ENCODE peak calls at places on chromosome 11, in five cellular contexts. Y is H1, I is K562, L is GM12878, S is HepG2. E is an unnamed sample.
A peak's percentile ranks its signal among the peaks of the same experiment; 100 is the strongest.

GRCh38 chr11:7977251-7977917 is 9.8 kb upstream of the EIF3F start:
- DNase-seq in S (no peak), I (peak; percentile 2), Y (no peak), L (no peak), E (no peak)

GRCh38 chr11:11569936-11570491 is 51.8 kb downstream of the GALNT18 start:
- DNase-seq in Y (no peak), L (no peak), S (no peak), I (no peak), E (no peak)

GRCh38 chr11:923691-924405 is 1.8 kb upstream of the AP2A2 start:
- DNase-seq in Y (no peak), L (no peak), S (no peak), I (no peak), E (no peak)

GRCh38 chr11:79196950-79197349 is 243.9 kb downstream of the TENM4 start:
- DNase-seq in Y (no peak), S (no peak), I (no peak), L (no peak), E (no peak)

GRCh38 chr11:12009617-12010321 is 1.3 kb upstream of the DKK3 start:
- DNase-seq in S (no peak), Y (no peak), I (no peak), L (no peak), E (no peak)

GRCh38 chr11:11724994-11725393 is 103.2 kb upstream of the GALNT18 start:
- DNase-seq in Y (no peak), S (no peak), L (no peak), I (no peak), E (no peak)

GRCh38 chr11:64007629-64008282 is 21.5 kb downstream of the OTUB1 start:
- DNase-seq in S (peak; percentile 89), L (no peak), Y (peak; percentile 73), I (peak; percentile 95), E (peak; percentile 54)

GRCh38 chr11:123173040-123173855 is 21.8 kb downstream of the CLMP start:
- DNase-seq in S (no peak), L (no peak), Y (no peak), I (no peak), E (no peak)

GRCh38 chr11:69947772-69948255 is 128.6 kb upstream of the FGF3 start:
- DNase-seq in I (no peak), S (no peak), L (no peak), Y (no peak), E (peak; percentile 51)

GRCh38 chr11:74818283-74818946 is 69.8 kb downstream of the RNF169 start:
- DNase-seq in I (no peak), Y (no peak), L (no peak), S (no peak), E (no peak)

GRCh38 chr11:103380031-103380430 is 270.8 kb downstream of the DYNC2H1 start:
- DNase-seq in Y (no peak), L (no peak), S (no peak), I (no peak), E (no peak)

GRCh38 chr11:45079075-45079444 is 67.4 kb upstream of the PRDM11 start:
- DNase-seq in I (no peak), L (no peak), Y (no peak), S (no peak), E (no peak)
- TF ChIP-seq RAD21 in I (no peak), L (no peak), Y (no peak), S (no peak), E (no peak)

GRCh38 chr11:32435152-32435480 is 223 bp downstream of the WT1 start:
- DNase-seq in L (no peak), I (no peak), S (no peak), Y (peak; percentile 62), E (no peak)

GRCh38 chr11:32434116-32434386 is 1.3 kb downstream of the WT1 start:
- DNase-seq in Y (no peak), I (no peak), L (no peak), S (no peak), E (no peak)

GRCh38 chr11:32434387-32435151 is 770 bp downstream of the WT1 start:
- DNase-seq in Y (peak; percentile 86), S (peak; percentile 5), I (peak; percentile 73), L (no peak), E (no peak)

GRCh38 chr11:32432565-32433248 is 2.6 kb downstream of the WT1 start:
- DNase-seq in S (no peak), I (peak; percentile 34), Y (no peak), L (no peak), E (no peak)

GRCh38 chr11:32433249-32434115 is 1.9 kb downstream of the WT1 start:
- DNase-seq in Y (peak; percentile 50), S (no peak), L (no peak), I (no peak), E (no peak)
- TF ChIP-seq EZH2 in Y (peak; percentile 55), S (no peak), L (no peak), I (no peak), E (no peak)

DNA sequence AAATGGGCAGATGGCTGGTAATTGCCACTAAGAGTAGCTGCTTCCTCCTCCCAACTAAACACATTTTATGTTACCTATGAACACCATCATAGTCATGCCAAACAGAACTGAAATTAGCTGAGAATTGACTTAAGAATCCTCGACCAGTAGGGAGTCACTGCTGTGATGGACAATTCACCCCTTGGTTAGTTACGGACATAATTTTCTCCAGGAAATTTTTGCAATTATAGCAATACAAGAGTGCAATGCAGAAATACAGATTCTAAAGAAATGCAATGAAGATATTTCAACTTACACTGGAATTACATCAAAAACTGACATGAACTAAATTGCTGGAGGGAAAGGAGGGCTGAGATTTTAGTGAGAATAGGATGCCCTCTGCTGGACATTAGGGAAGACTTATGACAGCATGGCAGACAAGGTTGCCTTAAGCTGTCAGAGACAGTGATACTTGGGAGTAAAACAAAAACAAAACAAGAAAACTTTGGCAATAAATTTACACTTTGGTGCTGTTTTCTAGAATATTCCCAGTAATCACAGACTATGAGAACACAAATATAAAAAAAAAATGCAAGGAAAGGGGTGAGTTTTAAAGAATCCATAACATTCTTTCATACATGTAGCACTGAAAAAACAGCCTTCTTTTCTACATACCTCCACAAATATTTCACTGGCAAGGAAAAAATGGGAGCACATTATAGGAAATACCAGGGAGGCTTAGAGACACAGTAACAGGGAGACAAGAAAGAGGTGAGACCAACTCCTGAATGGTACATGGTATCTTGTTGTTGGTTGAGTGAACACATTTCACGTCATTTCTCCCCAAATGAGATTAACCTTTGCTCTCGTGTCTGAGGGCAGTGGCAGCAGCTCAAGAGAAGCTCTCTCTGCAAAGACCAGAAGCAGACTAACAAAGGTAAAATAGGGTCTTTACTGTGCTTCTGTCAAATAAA is 11.2 kb upstream of the PPP2R1B start:
- DNase-seq in S (peak; percentile 82), I (peak; percentile 59), L (peak; percentile 52), Y (no peak), E (peak; percentile 53)
- TF ChIP-seq RAD21 in S (peak; percentile 69), I (peak; percentile 95), L (peak; percentile 88), Y (peak; percentile 91), E (peak; percentile 95)

DNA sequence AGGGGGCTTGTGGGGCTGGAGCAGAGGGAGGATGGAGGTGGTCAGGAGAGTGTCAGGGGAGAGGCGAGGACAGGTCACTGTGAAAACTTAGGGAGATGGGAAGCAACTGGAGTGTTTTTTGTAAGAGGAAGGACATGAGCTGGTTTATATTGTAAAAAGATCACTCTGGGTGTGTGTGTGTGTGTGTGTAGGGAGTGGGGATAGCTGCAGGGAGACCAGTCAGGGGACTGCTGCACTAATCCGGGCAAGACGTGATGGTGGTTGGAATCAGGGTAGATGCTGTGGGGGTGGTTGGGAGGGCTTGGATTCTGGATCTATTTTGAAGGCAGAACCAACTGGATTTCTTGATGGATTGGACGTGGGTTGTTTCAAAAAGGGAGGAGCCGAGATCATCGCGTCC is 11.3 kb upstream of the SYT7 start:
- DNase-seq in I (no peak), S (no peak), L (no peak), Y (no peak), E (no peak)
- TF ChIP-seq EZH2 in I (no peak), S (no peak), L (no peak), Y (no peak), E (no peak)

GRCh38 chr11:102144357-102145342 is 34.4 kb downstream of the YAP1 start:
- DNase-seq in S (peak; percentile 60), I (no peak), L (no peak), Y (no peak), E (no peak)
- TF ChIP-seq RAD21 in S (no peak), I (no peak), L (no peak), Y (no peak), E (no peak)

DNA sequence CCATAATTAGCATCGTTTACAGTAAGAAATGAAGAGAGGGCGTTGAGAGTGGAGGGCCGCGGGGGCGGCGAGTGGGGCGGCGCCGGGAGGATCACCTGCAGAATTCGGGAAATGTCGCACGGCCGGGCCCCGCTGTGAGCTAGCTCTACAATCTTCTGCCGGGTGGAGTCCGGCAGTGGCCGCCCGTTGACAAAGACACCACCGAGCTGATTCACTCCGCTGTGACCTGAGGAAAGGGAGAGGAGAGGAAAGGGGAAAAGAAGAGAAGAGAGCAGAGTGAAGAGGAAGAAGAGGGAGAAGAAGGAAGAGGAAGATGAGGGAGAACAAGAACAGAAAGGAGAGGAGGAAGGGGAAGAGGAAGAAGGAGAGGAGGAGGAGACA is 8.5 kb downstream of the PAX6 start:
- DNase-seq in Y (peak; percentile 63), L (no peak), I (no peak), S (no peak), E (no peak)
- TF ChIP-seq EZH2 in Y (no peak), L (no peak), I (no peak), S (no peak), E (no peak)

DNA sequence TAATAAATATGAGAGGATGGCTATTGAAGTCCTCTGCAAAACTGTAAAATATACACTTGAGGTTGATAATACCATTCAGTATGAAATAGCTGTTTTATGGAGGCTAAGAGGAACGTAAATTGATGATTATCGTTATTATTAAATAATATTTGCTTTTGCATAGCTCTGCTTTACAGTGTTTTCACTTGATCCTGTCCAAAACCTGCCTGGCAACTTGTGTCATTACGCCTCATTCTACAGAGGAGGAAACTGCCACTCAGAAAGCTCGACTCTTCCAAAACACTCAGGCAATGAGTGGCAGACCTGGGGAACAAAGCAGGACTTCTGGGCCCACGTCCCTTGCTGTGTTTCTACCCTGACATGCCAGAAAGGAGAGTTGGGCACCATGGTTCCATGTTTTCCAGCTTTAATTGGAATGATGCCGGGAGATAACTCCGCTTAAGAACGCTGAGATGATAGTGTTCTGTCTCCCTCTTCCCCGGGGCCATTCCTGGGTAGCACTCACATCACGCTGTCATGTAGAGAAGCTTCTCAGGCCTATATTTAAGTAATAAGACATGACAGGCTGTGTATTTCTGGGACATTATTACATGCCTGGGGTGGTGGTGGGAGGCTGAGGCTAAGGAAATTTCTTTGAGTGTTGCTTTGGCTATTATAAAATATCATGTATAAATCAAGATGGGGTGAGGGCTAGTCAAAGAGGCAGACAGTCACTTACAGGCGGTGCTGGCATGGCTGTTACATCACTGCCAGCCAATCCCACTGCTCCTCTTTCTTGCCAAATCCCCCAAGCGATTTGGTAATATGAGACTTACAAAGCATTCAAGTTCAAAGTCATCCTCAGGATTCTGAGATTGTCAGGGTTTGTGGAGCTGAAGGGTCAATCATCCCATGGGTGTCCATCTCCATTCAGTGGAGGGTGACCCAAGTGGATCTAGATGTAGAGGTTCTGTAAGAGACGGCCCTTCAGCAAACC is 501.7 kb downstream of the INSC start:
- DNase-seq in I (no peak), L (no peak), Y (no peak), S (no peak), E (no peak)
- TF ChIP-seq RAD21 in I (no peak), L (no peak), Y (no peak), S (no peak), E (no peak)